ENCODE peak calls at places on chromosomes 5 and 9, in seven cellular contexts. D is upper lobe of left lung, L is adrenal gland, T is kidney, W is pancreas, X is upper lobe of right lung, R is ascending aorta. S is an unnamed sample.

GRCh38 chr5:102919211-102919610 is 164.1 kb downstream of the PAM start:
- DNase-seq in D (no peak), L (no peak), T (no peak), W (no peak), X (no peak), R (no peak), S (no peak)

GRCh38 chr5:139561655-139562451 is 714 bp downstream of the UBE2D2 start:
- DNase-seq in D (no peak), L (peak; percentile 40), T (no peak), W (peak; percentile 39), X (peak; percentile 75), R (no peak), S (peak; percentile 66)

GRCh38 chr5:113487779-113488644 is at the start of gene MCC:
- DNase-seq in D (peak; percentile 94), L (peak; percentile 84), T (peak; percentile 90), W (peak; percentile 66), X (peak; percentile 88), R (no peak), S (peak; percentile 93)

GRCh38 chr9:68455436-68455835 is 85.2 kb downstream of the TMEM252 start:
- DNase-seq in D (no peak), L (no peak), T (no peak), W (no peak), X (no peak), R (no peak), S (no peak)

GRCh38 chr5:177403194-177403825 is 2.8 kb upstream of the PFN3 start:
- DNase-seq in D (peak; percentile 89), L (no peak), T (peak; percentile 78), W (no peak), X (no peak), R (no peak), S (peak; percentile 81)

GRCh38 chr5:31688515-31689092 is 49.7 kb downstream of the PDZD2 start:
- DNase-seq in D (no peak), L (no peak), T (no peak), W (no peak), X (no peak), R (no peak), S (no peak)

GRCh38 chr9:38059233-38059936 is 9.6 kb downstream of the SHB start:
- DNase-seq in D (no peak), L (no peak), T (peak; percentile 68), W (no peak), X (no peak), R (no peak), S (no peak)

GRCh38 chr5:14134086-14134485 is 9.1 kb upstream of the TRIO start:
- DNase-seq in D (no peak), L (no peak), T (no peak), W (no peak), X (no peak), R (no peak), S (no peak)

GRCh38 chr5:150042459-150042858 is 41.9 kb downstream of the HMGXB3 start:
- DNase-seq in D (no peak), L (no peak), T (no peak), W (no peak), X (no peak), R (no peak), S (no peak)

GRCh38 chr9:90256345-90256744 is 386.3 kb downstream of the DIRAS2 start:
- DNase-seq in D (no peak), L (no peak), T (no peak), W (no peak), X (no peak), R (no peak), S (no peak)

GRCh38 chr5:87829214-87829551 is 416.5 kb upstream of the CCNH start:
- DNase-seq in D (no peak), L (peak; percentile 73), T (no peak), W (peak; percentile 59), X (no peak), R (no peak), S (no peak)

GRCh38 chr9:112925058-112925641 is 34.5 kb upstream of the SLC46A2 start:
- DNase-seq in D (no peak), L (no peak), T (no peak), W (no peak), X (no peak), R (no peak), S (no peak)

GRCh38 chr9:80884180-80884579 is 805.2 kb downstream of the TLE1 start:
- DNase-seq in D (no peak), L (no peak), T (no peak), W (no peak), X (no peak), R (no peak), S (no peak)

GRCh38 chr9:133050142-133050541 is 11.6 kb upstream of the CEL start:
- DNase-seq in D (no peak), L (no peak), T (no peak), W (peak; percentile 51), X (no peak), R (no peak), S (no peak)

GRCh38 chr9:104606202-104606601 is 775 bp upstream of the OR13C2 start:
- DNase-seq in D (no peak), L (no peak), T (no peak), W (no peak), X (no peak), R (no peak), S (no peak)

GRCh38 chr9:131999692-132000551 is 79.7 kb downstream of the MED27 start:
- DNase-seq in D (no peak), L (no peak), T (no peak), W (no peak), X (no peak), R (no peak), S (no peak)

GRCh38 chr5:177402271-177403043 is 2.0 kb upstream of the PFN3 start:
- DNase-seq in D (peak; percentile 85), L (peak; percentile 56), T (peak; percentile 91), W (peak; percentile 75), X (peak; percentile 87), R (no peak), S (peak; percentile 94)

GRCh38 chr9:105670775-105671174 is 8.5 kb downstream of the TAL2 start:
- DNase-seq in D (no peak), L (no peak), T (no peak), W (no peak), X (no peak), R (no peak), S (no peak)

GRCh38 chr9:92961627-92962302 is 14.4 kb downstream of the FGD3 start:
- DNase-seq in D (no peak), L (no peak), T (no peak), W (no peak), X (peak; percentile 40), R (no peak), S (peak; percentile 29)
- H3K4me1 ChIP-seq in D (peaks cover 36% of the 10 kb centered on the region), L (no peaks in the 10 kb centered on the region), T (no peaks in the 10 kb centered on the region), W (no peaks in the 10 kb centered on the region), X (peaks cover 6% of the 10 kb centered on the region), R (no peaks in the 10 kb centered on the region), S (no peaks in the 10 kb centered on the region)

GRCh38 chr9:95822583-95823431 is 52.7 kb upstream of the ERCC6L2 start:
- DNase-seq in D (no peak), L (no peak), T (no peak), W (no peak), X (no peak), R (no peak), S (no peak)
- H3K4me3 ChIP-seq in D (no peak overlapping the region), L (no peak overlapping the region), T (no peak overlapping the region), W (no peak overlapping the region), X (no peak overlapping the region), R (no peak overlapping the region), S (no peak overlapping the region)

DNA sequence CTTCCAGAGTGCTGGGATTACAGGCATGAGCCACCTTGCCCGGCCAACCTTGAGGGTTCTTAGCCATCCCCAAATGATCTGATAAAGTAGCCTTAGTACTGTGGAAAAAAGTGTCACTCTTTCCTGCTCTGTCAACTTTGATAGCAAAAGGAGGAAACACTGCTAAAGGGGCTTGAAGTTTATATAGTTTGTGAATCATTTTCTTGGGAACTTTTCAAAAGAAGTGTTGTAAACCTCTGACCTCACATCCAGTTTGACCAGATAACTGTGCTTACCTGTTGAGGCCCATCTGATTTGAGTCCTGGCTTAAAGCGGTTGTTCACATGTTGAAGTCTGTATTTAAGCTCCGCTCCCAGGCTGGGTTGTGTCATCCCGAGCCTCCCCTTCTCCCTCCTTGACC is 303.3 kb downstream of the DOCK8 start:
- DNase-seq in D (no peak), L (no peak), T (no peak), W (no peak), X (no peak), R (no peak), S (no peak)
- H3K27ac ChIP-seq in D (no peak overlapping the region), L (no peak overlapping the region), T (no peak overlapping the region), W (no peak overlapping the region), X (no peak overlapping the region), R (no peak overlapping the region), S (peak overlapping the region; percentile 56)

DNA sequence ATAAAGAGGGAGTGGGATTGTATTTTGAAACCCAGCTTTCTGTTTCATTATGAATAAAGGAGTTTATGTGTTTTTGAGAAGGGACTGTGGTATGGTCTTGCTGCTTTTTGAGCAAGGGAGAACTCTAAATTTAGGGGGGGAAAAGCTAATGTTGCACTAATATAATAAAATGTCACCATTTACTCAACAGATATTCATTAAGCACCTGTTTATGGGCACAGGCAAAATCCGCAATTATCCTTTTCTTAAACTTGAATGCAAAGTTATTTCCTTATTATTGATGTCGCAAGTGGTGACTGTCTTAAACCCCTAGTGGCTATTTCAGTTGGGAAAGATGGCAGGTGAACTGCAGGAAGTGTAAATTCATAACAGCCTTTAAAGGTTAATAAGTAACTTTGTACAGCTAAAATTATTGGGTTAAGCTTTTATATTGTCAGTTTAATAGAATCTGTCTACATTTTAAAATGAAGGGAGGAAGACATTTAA is 1.5 kb downstream of the CDC42SE2 start:
- DNase-seq in D (no peak), L (no peak), T (no peak), W (peak; percentile 49), X (no peak), R (no peak), S (no peak)
- H3K4me1 ChIP-seq in D (peaks cover 31% of the 10 kb centered on the region), L (no peaks in the 10 kb centered on the region), T (peaks cover 2% of the 10 kb centered on the region), W (peaks cover 7% of the 10 kb centered on the region), X (peaks cover 14% of the 10 kb centered on the region), R (peaks cover 2% of the 10 kb centered on the region), S (peaks cover 37% of the 10 kb centered on the region)

GRCh38 chr9:304519-305185 is 90.0 kb downstream of the DOCK8 start:
- DNase-seq in D (no peak), L (no peak), T (no peak), W (no peak), X (no peak), R (no peak), S (no peak)
- H3K4me3 ChIP-seq in D (peak overlapping the region; percentile 5), L (no peak overlapping the region), T (peak overlapping the region; percentile 48), W (no peak overlapping the region), X (peak overlapping the region; percentile 10), R (no peak overlapping the region), S (no peak overlapping the region)

DNA sequence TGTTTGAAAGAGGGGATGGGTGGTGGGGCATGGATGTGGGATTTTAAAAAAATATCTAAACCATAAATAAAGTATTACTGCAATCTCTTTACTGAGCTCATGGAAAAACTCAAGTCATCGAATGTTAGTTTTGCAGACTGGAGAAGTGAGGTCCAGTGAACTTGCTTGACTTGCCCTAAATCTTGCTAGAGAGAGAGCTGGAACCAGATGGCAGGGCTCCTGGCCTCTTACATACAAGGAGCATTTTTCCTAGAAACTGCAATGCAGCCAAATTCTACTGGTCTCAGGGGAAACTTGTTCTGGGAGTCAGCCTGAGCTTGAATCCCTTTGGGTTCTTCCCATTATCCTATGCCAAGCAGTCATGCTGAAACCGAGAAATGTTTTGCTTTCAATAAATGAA is 2.9 kb upstream of the TGFBI start:
- DNase-seq in D (no peak), L (no peak), T (no peak), W (no peak), X (no peak), R (no peak), S (no peak)
- H3K27ac ChIP-seq in D (no peak overlapping the region), L (peak overlapping the region; percentile 56), T (peak overlapping the region; percentile 72), W (no peak overlapping the region), X (no peak overlapping the region), R (peak overlapping the region; percentile 75), S (no peak overlapping the region)

GRCh38 chr9:83955985-83956287 is 24.1 kb downstream of the HNRNPK start:
- DNase-seq in D (no peak), L (no peak), T (no peak), W (no peak), X (no peak), R (peak; percentile 14), S (no peak)
- H3K4me1 ChIP-seq in D (peaks cover 20% of the 10 kb centered on the region), L (peaks cover 9% of the 10 kb centered on the region), T (peaks cover 8% of the 10 kb centered on the region), W (peaks cover 8% of the 10 kb centered on the region), X (peaks cover 6% of the 10 kb centered on the region), R (peaks cover 4% of the 10 kb centered on the region), S (peaks cover 10% of the 10 kb centered on the region)

S was measured in RWPE2.